ENCODE peak calls at places on chromosomes 4 and X, in five cellular contexts. L, N, D, G and F are unnamed samples.

GRCh38 chr4:56468097-56468422 is 643 bp downstream of the SRP72 start:
- DNase-seq in G (no peak), D (no peak), L (no peak), N (no peak), F (peak)

GRCh38 chrX:68685722-68686683 is 38.5 kb downstream of the STARD8 start:
- DNase-seq in L (no peak), D (no peak), N (no peak), G (no peak), F (no peak)

GRCh38 chr4:39698424-39699009 is 581 bp downstream of the UBE2K start:
- DNase-seq in N (no peak), G (peak), D (peak), L (no peak), F (no peak)

GRCh38 chr4:47640911-47641310 is 155.8 kb downstream of the ATP10D start:
- DNase-seq in L (no peak), G (no peak), D (no peak), N (no peak), F (no peak)

GRCh38 chrX:115957862-115958490 is 212.6 kb upstream of the AGTR2 start:
- DNase-seq in D (no peak), L (no peak), G (no peak), N (no peak), F (no peak)

GRCh38 chr4:159341486-159341885 is 238.6 kb downstream of the RAPGEF2 start:
- DNase-seq in G (no peak), D (no peak), L (no peak), N (no peak), F (no peak)

GRCh38 chrX:103155201-103155600 is 59.7 kb upstream of the BEX4 start:
- DNase-seq in D (no peak), L (no peak), N (no peak), G (no peak), F (no peak)

GRCh38 chr4:37771771-37772170 is 54.7 kb upstream of the PGM2 start:
- DNase-seq in G (no peak), D (no peak), L (no peak), N (no peak), F (no peak)

GRCh38 chr4:54063737-54064316 is 578 bp downstream of the CHIC2 start:
- DNase-seq in L (no peak), D (peak), N (peak), G (no peak), F (no peak)

GRCh38 chr4:54550415-54551171 is 107.2 kb upstream of the KIT start:
- DNase-seq in D (no peak), N (no peak), G (no peak), L (no peak), F (no peak)

GRCh38 chr4:41573458-41574129 is 35.6 kb downstream of the LIMCH1 start:
- DNase-seq in N (no peak), D (no peak), L (no peak), G (no peak), F (no peak)

GRCh38 chrX:33188881-33189280 is 22.5 kb downstream of the DMD start:
- DNase-seq in N (no peak), G (no peak), L (no peak), D (no peak), F (no peak)